ENCODE peak calls at places on chromosomes 5 and 9, in four cellular contexts. I is esophagus squamous epithelium, Z is fibroblast of the aortic adventitia, Y is lower lobe of right lung. R is an unnamed sample.

GRCh38 chr5:170159101-170159698 is 53.5 kb downstream of the FOXI1 start:
- DNase-seq in I (no peak), Z (peak), Y (no peak), R (no peak)

GRCh38 chr5:101894985-101895384 is 401.1 kb downstream of the SLCO4C1 start:
- DNase-seq in I (no peak), Z (no peak), Y (no peak), R (no peak)

GRCh38 chr5:111066261-111066938 is 5.1 kb upstream of the TSLP start:
- DNase-seq in I (no peak), Z (peak), Y (no peak), R (no peak)

GRCh38 chr9:134641989-134642384 is 384 bp downstream of the COL5A1 start:
- DNase-seq in I (no peak), Z (no peak), Y (no peak), R (no peak)

GRCh38 chr9:110050925-110051355 is 157.0 kb downstream of the C9orf152 start:
- DNase-seq in I (no peak), Z (peak), Y (no peak), R (no peak)

GRCh38 chr5:34863947-34864346 is 25.0 kb downstream of the TTC23L start:
- DNase-seq in I (no peak), Z (no peak), Y (no peak), R (no peak)

GRCh38 chr9:35813434-35814105 is 1.3 kb downstream of the HINT2 start:
- DNase-seq in I (no peak), Z (peak), Y (no peak), R (no peak)

GRCh38 chr9:135751501-135751900 is 49.5 kb downstream of the KCNT1 start:
- DNase-seq in I (no peak), Z (no peak), Y (no peak), R (no peak)

GRCh38 chr5:148145916-148146315 is 22.4 kb upstream of the SPINK14 start:
- DNase-seq in I (no peak), Z (peak), Y (no peak), R (no peak)

GRCh38 chr9:127393680-127394079 is 3.3 kb upstream of the SLC2A8 start:
- DNase-seq in I (no peak), Z (peak), Y (no peak), R (no peak)

GRCh38 chr5:32990593-32991415 is 279.7 kb downstream of the NPR3 start:
- DNase-seq in I (no peak), Z (peak), Y (no peak), R (no peak)

GRCh38 chr9:121589961-121590360 is 61.5 kb upstream of the DAB2IP start:
- DNase-seq in I (no peak), Z (no peak), Y (no peak), R (no peak)

GRCh38 chr5:154365823-154366222 is 80.0 kb upstream of the SAP30L start:
- DNase-seq in I (no peak), Z (peak), Y (no peak), R (no peak)

GRCh38 chr5:52869391-52869790 is 81.7 kb downstream of the ITGA1 start:
- DNase-seq in I (no peak), Z (no peak), Y (no peak), R (no peak)

GRCh38 chr9:129336130-129336528 is 158.1 kb upstream of the IER5L start:
- DNase-seq in I (no peak), Z (peak), Y (no peak), R (no peak)

GRCh38 chr5:52898961-52899680 is 90.0 kb upstream of the ITGA2 start:
- DNase-seq in I (no peak), Z (no peak), Y (no peak), R (no peak)

GRCh38 chr9:83441390-83441789 is 96.8 kb downstream of the FRMD3 start:
- DNase-seq in I (no peak), Z (peak), Y (no peak), R (no peak)

GRCh38 chr5:154478752-154479159 is 729 bp upstream of the HAND1 start:
- DNase-seq in I (no peak), Z (no peak), Y (no peak), R (no peak)

DNA sequence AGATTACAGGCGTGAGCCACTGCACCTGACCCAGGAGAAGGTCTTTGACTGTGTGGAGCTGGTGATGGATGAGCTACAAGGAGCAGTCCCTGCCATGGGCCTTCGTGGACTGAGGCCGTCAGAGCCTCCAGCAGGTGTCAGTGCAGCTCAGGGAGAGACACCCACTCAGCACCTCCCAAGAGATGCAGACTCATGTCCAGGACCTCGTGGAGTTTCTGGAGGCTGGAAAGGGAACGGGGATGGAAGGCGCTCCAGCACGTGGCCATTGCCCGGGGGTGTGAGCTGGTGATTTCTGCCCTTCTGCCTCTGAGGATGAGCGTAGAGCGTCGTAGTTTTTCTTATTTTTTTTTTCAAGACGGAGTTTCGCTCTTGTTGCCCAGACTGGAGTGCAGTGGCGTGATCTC is 9.5 kb downstream of the TOR4A start:
- DNase-seq in I (no peak), Z (peak), Y (peak), R (no peak)
- TF ChIP-seq CTCF in I (peak), Z (peak), Y (peak), R (peak)

GRCh38 chr5:172007153-172007794 is 836 bp upstream of the FBXW11 start:
- DNase-seq in I (no peak), Z (peak), Y (no peak), R (no peak)

GRCh38 chr5:172008689-172009141 is 2.3 kb upstream of the FBXW11 start:
- DNase-seq in I (no peak), Z (peak), Y (no peak), R (no peak)

GRCh38 chr5:172009536-172010270 is 3.3 kb upstream of the FBXW11 start:
- DNase-seq in I (no peak), Z (no peak), Y (no peak), R (no peak)

GRCh38 chr5:172007795-172008465 is 1.5 kb upstream of the FBXW11 start:
- DNase-seq in I (no peak), Z (peak), Y (no peak), R (no peak)

GRCh38 chr5:172010278-172010677 is 3.8 kb upstream of the FBXW11 start:
- DNase-seq in I (no peak), Z (peak), Y (no peak), R (no peak)
- TF ChIP-seq CTCF in I (no peak), Z (peak), Y (no peak), R (no peak)

GRCh38 chr5:79691007-79691406 is 1.4 kb downstream of the CMYA5 start:
- DNase-seq in I (no peak), Z (no peak), Y (no peak), R (no peak)

GRCh38 chr5:79686799-79687198 is 2.8 kb upstream of the CMYA5 start:
- DNase-seq in I (no peak), Z (no peak), Y (no peak), R (no peak)

GRCh38 chr5:79687911-79688310 is 1.7 kb upstream of the CMYA5 start:
- DNase-seq in I (no peak), Z (no peak), Y (no peak), R (no peak)

GRCh38 chr5:79692586-79692985 is 3.0 kb downstream of the CMYA5 start:
- DNase-seq in I (no peak), Z (no peak), Y (no peak), R (no peak)

DNA sequence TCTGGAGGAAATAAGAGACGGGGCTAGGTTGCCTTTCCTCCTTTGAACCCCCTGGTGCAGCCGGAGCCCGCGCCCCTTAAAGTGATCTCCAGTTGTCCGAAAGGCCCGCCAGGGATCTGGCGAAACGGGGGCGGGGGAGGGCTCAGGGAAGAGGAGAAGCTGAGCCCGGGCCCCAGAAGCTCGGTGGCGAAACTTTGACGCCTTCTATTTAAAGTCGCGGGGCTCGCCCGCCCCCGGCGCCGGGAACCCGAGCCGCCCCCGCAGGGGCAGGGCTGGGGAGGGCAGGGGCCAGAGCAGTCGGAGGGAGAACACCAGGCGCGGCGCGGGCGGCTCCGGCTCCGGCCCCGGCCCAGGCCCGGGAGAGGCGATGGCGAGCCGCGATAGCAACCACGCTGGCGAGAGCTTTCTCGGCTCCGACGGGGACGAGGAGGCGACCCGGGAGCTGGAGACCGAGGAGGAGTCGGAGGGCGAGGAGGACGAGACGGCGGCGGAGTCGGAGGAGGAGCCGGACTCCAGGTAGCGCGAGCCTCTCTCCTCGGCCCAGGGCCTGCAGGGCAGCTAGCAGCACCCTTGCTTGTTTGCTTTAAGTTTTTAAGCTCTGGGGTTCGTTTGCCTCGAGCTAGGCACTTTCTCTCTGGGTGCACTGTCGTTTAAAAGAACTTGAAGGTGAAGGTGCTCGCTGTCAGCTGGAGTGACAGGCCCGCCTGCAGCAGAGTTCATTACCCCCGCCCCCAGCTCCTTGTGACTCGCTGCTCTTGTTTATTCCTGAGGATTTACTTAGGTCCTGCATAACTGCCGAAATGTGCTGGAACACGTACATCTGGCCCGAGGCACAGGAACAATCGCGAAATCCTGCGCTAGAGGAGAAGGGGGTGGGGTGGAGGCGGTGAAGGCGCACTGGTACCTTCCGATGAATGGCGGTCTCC is at the start of gene CMYA5:
- DNase-seq in I (no peak), Z (no peak), Y (peak), R (peak)
- TF ChIP-seq CTCF in I (no peak), Z (no peak), Y (no peak), R (no peak)

DNA sequence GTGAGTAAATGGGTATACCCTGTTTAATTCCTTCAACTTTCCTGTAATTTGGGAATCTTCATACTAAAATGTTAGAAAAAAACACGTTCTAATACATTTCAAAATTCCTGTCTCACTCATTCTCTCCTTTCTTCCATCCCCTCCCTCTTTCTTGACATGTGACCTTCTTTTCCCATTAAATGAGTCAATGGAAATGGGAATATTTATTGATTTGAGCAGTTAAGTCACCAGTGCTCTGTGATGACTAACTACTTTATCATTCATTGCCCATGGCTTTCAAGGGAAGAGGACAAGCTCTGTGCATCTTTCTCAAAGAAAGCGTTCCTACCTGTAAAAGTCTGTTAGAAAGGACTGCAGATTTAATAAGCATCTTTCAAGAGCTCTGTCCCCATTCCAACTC is 144.4 kb upstream of the MAP3K1 start:
- DNase-seq in I (no peak), Z (no peak), Y (no peak), R (no peak)
- TF ChIP-seq CTCF in I (no peak), Z (no peak), Y (no peak), R (no peak)

GRCh38 chr9:80509358-80509757 is 937.6 kb downstream of the TLE4 start:
- DNase-seq in I (no peak), Z (no peak), Y (no peak), R (no peak)
- TF ChIP-seq CTCF in I (no peak), Z (no peak), Y (no peak), R (peak)